ENCODE peak calls at places on chromosomes 4 and X, in nine cellular contexts. One of them, this sample, is unnamed.

GRCh38 chrX:56928546-56928945 is 66.8 kb downstream of the SPIN3 start:
- DNase-seq in stimulated activated CD8-positive, alpha-beta memory T cell treated with anti-CD3 and anti-CD28 coated beads, Interleukin-2, amount 100 ng/mL, for 1 hour: no peak
- DNase-seq in NCI-H82: no peak
- DNase-seq in AML-193: no peak
- DNase-seq in WERI-Rb-1: no peak
- DNase-seq in right lobe of liver: no peak
- DNase-seq in epithelial cell of esophagus: no peak
- DNase-seq in esophagus squamous epithelium: no peak
- DNase-seq in KBM-7: no peak
- DNase-seq in this sample: no peak

GRCh38 chrX:39877919-39878318 is 219.8 kb downstream of the BCOR start:
- DNase-seq in esophagus squamous epithelium: no peak
- DNase-seq in stimulated activated CD8-positive, alpha-beta memory T cell treated with anti-CD3 and anti-CD28 coated beads, Interleukin-2, amount 100 ng/mL, for 1 hour: no peak
- DNase-seq in right lobe of liver: no peak
- DNase-seq in epithelial cell of esophagus: no peak
- DNase-seq in KBM-7: no peak
- DNase-seq in WERI-Rb-1: no peak
- DNase-seq in AML-193: no peak
- DNase-seq in NCI-H82: no peak
- DNase-seq in this sample: no peak

GRCh38 chr4:162865102-162865501 is 301.6 kb downstream of the NAF1 start:
- DNase-seq in right lobe of liver: no peak
- DNase-seq in WERI-Rb-1: peak
- DNase-seq in AML-193: no peak
- DNase-seq in epithelial cell of esophagus: peak
- DNase-seq in esophagus squamous epithelium: no peak
- DNase-seq in stimulated activated CD8-positive, alpha-beta memory T cell treated with anti-CD3 and anti-CD28 coated beads, Interleukin-2, amount 100 ng/mL, for 1 hour: no peak
- DNase-seq in KBM-7: peak
- DNase-seq in NCI-H82: no peak
- DNase-seq in this sample: no peak

GRCh38 chrX:70664726-70665125 is 220.1 kb downstream of the DLG3 start:
- DNase-seq in epithelial cell of esophagus: peak
- DNase-seq in KBM-7: peak
- DNase-seq in AML-193: peak
- DNase-seq in esophagus squamous epithelium: no peak
- DNase-seq in stimulated activated CD8-positive, alpha-beta memory T cell treated with anti-CD3 and anti-CD28 coated beads, Interleukin-2, amount 100 ng/mL, for 1 hour: no peak
- DNase-seq in right lobe of liver: no peak
- DNase-seq in WERI-Rb-1: no peak
- DNase-seq in NCI-H82: peak
- DNase-seq in this sample: no peak

GRCh38 chr4:3204021-3204431 is 44.9 kb upstream of the MSANTD1 start:
- DNase-seq in KBM-7: no peak
- DNase-seq in AML-193: no peak
- DNase-seq in epithelial cell of esophagus: peak
- DNase-seq in stimulated activated CD8-positive, alpha-beta memory T cell treated with anti-CD3 and anti-CD28 coated beads, Interleukin-2, amount 100 ng/mL, for 1 hour: no peak
- DNase-seq in WERI-Rb-1: no peak
- DNase-seq in NCI-H82: no peak
- DNase-seq in esophagus squamous epithelium: no peak
- DNase-seq in right lobe of liver: no peak
- DNase-seq in this sample: no peak

GRCh38 chr4:3040447-3041191 is 33.7 kb downstream of the HTT-AS start:
- DNase-seq in WERI-Rb-1: no peak
- DNase-seq in stimulated activated CD8-positive, alpha-beta memory T cell treated with anti-CD3 and anti-CD28 coated beads, Interleukin-2, amount 100 ng/mL, for 1 hour: no peak
- DNase-seq in epithelial cell of esophagus: no peak
- DNase-seq in NCI-H82: no peak
- DNase-seq in right lobe of liver: no peak
- DNase-seq in esophagus squamous epithelium: no peak
- DNase-seq in KBM-7: no peak
- DNase-seq in AML-193: no peak
- DNase-seq in this sample: no peak

GRCh38 chr4:11480683-11481082 is 52.0 kb upstream of the HS3ST1 start:
- DNase-seq in right lobe of liver: no peak
- DNase-seq in KBM-7: peak
- DNase-seq in NCI-H82: no peak
- DNase-seq in epithelial cell of esophagus: peak
- DNase-seq in esophagus squamous epithelium: no peak
- DNase-seq in stimulated activated CD8-positive, alpha-beta memory T cell treated with anti-CD3 and anti-CD28 coated beads, Interleukin-2, amount 100 ng/mL, for 1 hour: no peak
- DNase-seq in WERI-Rb-1: no peak
- DNase-seq in AML-193: peak
- DNase-seq in this sample: no peak

GRCh38 chrX:77174680-77175336 is 272.4 kb upstream of the FGF16 start:
- DNase-seq in right lobe of liver: no peak
- DNase-seq in stimulated activated CD8-positive, alpha-beta memory T cell treated with anti-CD3 and anti-CD28 coated beads, Interleukin-2, amount 100 ng/mL, for 1 hour: no peak
- DNase-seq in epithelial cell of esophagus: peak
- DNase-seq in esophagus squamous epithelium: no peak
- DNase-seq in AML-193: no peak
- DNase-seq in NCI-H82: no peak
- DNase-seq in KBM-7: no peak
- DNase-seq in WERI-Rb-1: no peak
- DNase-seq in this sample: no peak

GRCh38 chrX:147853701-147854100 is 58.0 kb upstream of the FMR1 start:
- DNase-seq in WERI-Rb-1: no peak
- DNase-seq in AML-193: no peak
- DNase-seq in stimulated activated CD8-positive, alpha-beta memory T cell treated with anti-CD3 and anti-CD28 coated beads, Interleukin-2, amount 100 ng/mL, for 1 hour: no peak
- DNase-seq in NCI-H82: no peak
- DNase-seq in epithelial cell of esophagus: no peak
- DNase-seq in right lobe of liver: no peak
- DNase-seq in KBM-7: no peak
- DNase-seq in esophagus squamous epithelium: no peak
- DNase-seq in this sample: no peak

GRCh38 chr4:103996637-103997036 is 276.9 kb upstream of the TACR3 start:
- DNase-seq in esophagus squamous epithelium: no peak
- DNase-seq in epithelial cell of esophagus: peak
- DNase-seq in stimulated activated CD8-positive, alpha-beta memory T cell treated with anti-CD3 and anti-CD28 coated beads, Interleukin-2, amount 100 ng/mL, for 1 hour: no peak
- DNase-seq in WERI-Rb-1: peak
- DNase-seq in AML-193: no peak
- DNase-seq in NCI-H82: peak
- DNase-seq in KBM-7: no peak
- DNase-seq in right lobe of liver: no peak
- DNase-seq in this sample: no peak

GRCh38 chr4:184613405-184613804 is 35.8 kb downstream of the CASP3 start:
- DNase-seq in epithelial cell of esophagus: no peak
- DNase-seq in KBM-7: peak
- DNase-seq in stimulated activated CD8-positive, alpha-beta memory T cell treated with anti-CD3 and anti-CD28 coated beads, Interleukin-2, amount 100 ng/mL, for 1 hour: no peak
- DNase-seq in NCI-H82: no peak
- DNase-seq in esophagus squamous epithelium: no peak
- DNase-seq in WERI-Rb-1: no peak
- DNase-seq in right lobe of liver: no peak
- DNase-seq in AML-193: no peak
- DNase-seq in this sample: no peak

GRCh38 chrX:20477836-20478532 is 211.3 kb upstream of the RPS6KA3 start:
- DNase-seq in esophagus squamous epithelium: no peak
- DNase-seq in right lobe of liver: no peak
- DNase-seq in KBM-7: no peak
- DNase-seq in WERI-Rb-1: no peak
- DNase-seq in epithelial cell of esophagus: no peak
- DNase-seq in NCI-H82: no peak
- DNase-seq in AML-193: no peak
- DNase-seq in stimulated activated CD8-positive, alpha-beta memory T cell treated with anti-CD3 and anti-CD28 coated beads, Interleukin-2, amount 100 ng/mL, for 1 hour: no peak
- DNase-seq in this sample: peak

GRCh38 chrX:118974908-118975671 is 672 bp downstream of the LONRF3 start:
- DNase-seq in stimulated activated CD8-positive, alpha-beta memory T cell treated with anti-CD3 and anti-CD28 coated beads, Interleukin-2, amount 100 ng/mL, for 1 hour: no peak
- DNase-seq in epithelial cell of esophagus: peak
- DNase-seq in esophagus squamous epithelium: no peak
- DNase-seq in KBM-7: peak
- DNase-seq in AML-193: no peak
- DNase-seq in right lobe of liver: peak
- DNase-seq in NCI-H82: peak
- DNase-seq in WERI-Rb-1: peak
- DNase-seq in this sample: peak

GRCh38 chr4:105605493-105605892 is 53.1 kb downstream of the ARHGEF38 start:
- DNase-seq in KBM-7: peak
- DNase-seq in esophagus squamous epithelium: no peak
- DNase-seq in epithelial cell of esophagus: peak
- DNase-seq in NCI-H82: no peak
- DNase-seq in stimulated activated CD8-positive, alpha-beta memory T cell treated with anti-CD3 and anti-CD28 coated beads, Interleukin-2, amount 100 ng/mL, for 1 hour: no peak
- DNase-seq in AML-193: peak
- DNase-seq in right lobe of liver: no peak
- DNase-seq in WERI-Rb-1: no peak
- DNase-seq in this sample: no peak

GRCh38 chr4:7800410-7800809 is 139.3 kb downstream of the AFAP1 start:
- DNase-seq in AML-193: no peak
- DNase-seq in stimulated activated CD8-positive, alpha-beta memory T cell treated with anti-CD3 and anti-CD28 coated beads, Interleukin-2, amount 100 ng/mL, for 1 hour: no peak
- DNase-seq in right lobe of liver: no peak
- DNase-seq in WERI-Rb-1: no peak
- DNase-seq in epithelial cell of esophagus: no peak
- DNase-seq in esophagus squamous epithelium: no peak
- DNase-seq in NCI-H82: no peak
- DNase-seq in KBM-7: no peak
- DNase-seq in this sample: no peak